ENCODE peak calls at places on chromosomes 2 and 18, in five cellular contexts. T, R, O, E and F are unnamed samples.

GRCh38 chr18:48942554-48943261 is 8.1 kb downstream of the SMAD7 start:
- DNase-seq in T (no peak), R (peak; percentile 99), O (peak; percentile 53), E (no peak), F (no peak)

GRCh38 chr2:180124273-180124881 is 117.3 kb upstream of the CWC22 start:
- DNase-seq in T (no peak), R (peak; percentile 37), O (no peak), E (peak; percentile 55), F (no peak)

GRCh38 chr2:37456479-37456878 is 112.0 kb downstream of the QPCT start:
- DNase-seq in T (no peak), R (no peak), O (no peak), E (no peak), F (no peak)

GRCh38 chr2:152890746-152891145 is 172.3 kb downstream of the ARL6IP6 start:
- DNase-seq in T (no peak), R (no peak), O (no peak), E (no peak), F (no peak)

GRCh38 chr2:233380132-233381012 is 26.1 kb downstream of the DGKD start:
- DNase-seq in T (no peak), R (peak; percentile 23), O (no peak), E (no peak), F (no peak)

GRCh38 chr18:77133920-77134496 is 1.4 kb upstream of the MBP start:
- DNase-seq in T (peak; percentile 60), R (no peak), O (no peak), E (peak; percentile 40), F (no peak)

GRCh38 chr18:79950440-79951341 is 762 bp downstream of the SLC66A2 start:
- DNase-seq in T (no peak), R (no peak), O (peak; percentile 50), E (peak; percentile 67), F (peak; percentile 85)

GRCh38 chr2:43206602-43207001 is 19.8 kb downstream of the ZFP36L2 start:
- DNase-seq in T (no peak), R (no peak), O (no peak), E (no peak), F (no peak)

GRCh38 chr2:20167356-20167755 is 57.6 kb downstream of the SDC1 start:
- DNase-seq in T (no peak), R (no peak), O (no peak), E (no peak), F (no peak)

GRCh38 chr2:144644549-144644948 is 124.6 kb upstream of the ZEB2 start:
- DNase-seq in T (no peak), R (no peak), O (no peak), E (no peak), F (no peak)

GRCh38 chr2:6213056-6213780 is 521.0 kb downstream of the SOX11 start:
- DNase-seq in T (no peak), R (no peak), O (no peak), E (no peak), F (no peak)

GRCh38 chr2:121617042-121617599 is 32.1 kb downstream of the CLASP1 start:
- DNase-seq in T (no peak), R (no peak), O (no peak), E (peak; percentile 21), F (no peak)

GRCh38 chr2:188776634-188777033 is 197.5 kb upstream of the COL3A1 start:
- DNase-seq in T (no peak), R (peak; percentile 86), O (no peak), E (no peak), F (no peak)

GRCh38 chr2:72141032-72141645 is 6.5 kb downstream of the CYP26B1 start:
- DNase-seq in T (peak; percentile 9), R (no peak), O (no peak), E (no peak), F (peak; percentile 20)

GRCh38 chr2:227130636-227131035 is 33.4 kb downstream of the COL4A4 start:
- DNase-seq in T (no peak), R (no peak), O (no peak), E (no peak), F (no peak)

GRCh38 chr2:227123697-227124096 is 40.3 kb downstream of the COL4A4 start:
- DNase-seq in T (no peak), R (no peak), O (no peak), E (no peak), F (no peak)

GRCh38 chr2:227132986-227133385 is 31.0 kb downstream of the COL4A4 start:
- DNase-seq in T (peak; percentile 23), R (no peak), O (no peak), E (no peak), F (no peak)

GRCh38 chr2:227125506-227125905 is 38.5 kb downstream of the COL4A4 start:
- DNase-seq in T (no peak), R (no peak), O (no peak), E (peak; percentile 63), F (no peak)

GRCh38 chr2:227127236-227127635 is 36.8 kb downstream of the COL4A4 start:
- DNase-seq in T (no peak), R (no peak), O (no peak), E (peak; percentile 37), F (no peak)
- H3K36me3 ChIP-seq in T (no peaks in the 10 kb centered on the region), R (no peaks in the 10 kb centered on the region), O (no peaks in the 10 kb centered on the region), E (no peaks in the 10 kb centered on the region), F (no peaks in the 10 kb centered on the region)

GRCh38 chr18:3452750-3453539 is 3.0 kb downstream of the TGIF1 start:
- DNase-seq in T (no peak), R (peak; percentile 25), O (peak; percentile 27), E (peak; percentile 19), F (no peak)

GRCh38 chr18:3453540-3454364 is 3.8 kb downstream of the TGIF1 start:
- DNase-seq in T (peak; percentile 20), R (peak; percentile 99), O (peak; percentile 41), E (peak; percentile 77), F (peak; percentile 86)

GRCh38 chr18:3455938-3456685 is 6.1 kb downstream of the TGIF1 start:
- DNase-seq in T (no peak), R (peak; percentile 74), O (no peak), E (no peak), F (no peak)

GRCh38 chr18:3455090-3455640 is 5.2 kb downstream of the TGIF1 start:
- DNase-seq in T (no peak), R (no peak), O (no peak), E (peak; percentile 29), F (no peak)

DNA sequence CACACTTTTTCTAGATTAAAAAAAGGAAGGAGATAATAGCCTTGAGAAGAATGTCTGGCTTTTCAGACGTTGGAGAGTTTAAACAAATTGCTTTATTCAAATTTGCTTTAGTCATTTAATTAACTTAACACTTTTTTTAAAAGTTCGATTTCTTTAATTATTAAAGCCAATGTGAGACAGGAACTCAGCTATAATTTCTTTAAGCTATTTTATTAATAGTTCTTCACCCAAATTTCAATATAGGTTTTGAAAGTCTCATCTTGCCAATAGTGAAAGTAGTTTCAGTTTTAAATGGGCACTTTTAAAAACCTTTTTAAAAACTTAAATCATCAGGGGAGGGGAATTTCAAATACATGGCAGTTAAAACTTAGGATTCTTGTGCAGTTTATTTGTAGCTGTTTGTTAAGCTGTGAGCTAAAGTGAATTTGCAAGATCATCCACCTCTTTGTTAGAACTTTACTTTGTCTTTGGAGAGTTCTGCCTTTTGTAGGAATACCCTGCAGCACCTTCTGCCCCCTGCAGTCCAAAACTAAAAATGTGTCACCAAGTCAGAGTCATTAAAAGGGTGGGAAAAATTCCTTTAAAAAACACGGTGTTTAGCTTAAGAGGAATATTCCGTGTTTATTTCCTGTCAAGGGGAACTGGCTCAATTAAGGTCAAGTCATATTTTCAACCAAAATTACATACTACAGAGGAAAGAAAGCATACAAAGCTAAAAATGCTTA is 4.6 kb downstream of the TGIF1 start:
- DNase-seq in T (no peak), R (peak; percentile 67), O (no peak), E (peak; percentile 76), F (no peak)
- H3K36me3 ChIP-seq in T (peaks cover 35% of the 10 kb centered on the region), R (peaks cover 25% of the 10 kb centered on the region), O (peaks cover 31% of the 10 kb centered on the region), E (peaks cover 27% of the 10 kb centered on the region), F (no peaks in the 10 kb centered on the region)

GRCh38 chr2:1664076-1664605 is 80.2 kb downstream of the PXDN start:
- DNase-seq in T (no peak), R (no peak), O (peak; percentile 10), E (no peak), F (no peak)

GRCh38 chr2:1660656-1661650 is 83.4 kb downstream of the PXDN start:
- DNase-seq in T (no peak), R (no peak), O (peak; percentile 9), E (no peak), F (no peak)

GRCh38 chr2:1663621-1664020 is 80.7 kb downstream of the PXDN start:
- DNase-seq in T (no peak), R (no peak), O (peak; percentile 23), E (no peak), F (no peak)

GRCh38 chr2:1661891-1662605 is 82.3 kb downstream of the PXDN start:
- DNase-seq in T (no peak), R (no peak), O (no peak), E (no peak), F (no peak)

DNA sequence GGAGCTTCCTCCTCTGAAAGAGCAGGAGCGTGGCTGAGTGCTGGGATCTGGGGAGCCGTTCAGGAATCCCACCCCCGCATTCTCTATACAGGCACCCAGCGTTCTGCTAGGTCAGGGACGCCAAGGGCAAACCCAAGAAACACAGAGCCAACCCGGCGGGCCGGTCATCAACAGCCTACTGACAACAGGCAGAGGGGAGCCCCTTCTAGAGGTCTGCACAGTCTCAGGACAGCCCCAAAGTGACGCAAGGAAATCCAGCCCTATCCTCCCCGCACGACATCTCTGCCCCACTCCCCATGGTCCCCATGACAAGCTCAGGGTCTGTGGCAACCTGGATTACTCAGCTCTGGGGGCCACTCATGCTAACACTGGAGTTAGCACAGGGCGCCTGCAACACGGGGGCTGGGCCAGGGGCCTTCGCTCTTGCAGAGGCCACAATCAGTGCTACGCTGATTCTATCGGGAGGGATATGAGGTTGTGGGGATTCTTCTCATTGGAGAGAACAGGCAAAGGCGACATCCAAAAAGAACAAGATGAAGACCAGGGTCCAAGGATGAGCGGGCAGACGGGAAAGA is 81.6 kb downstream of the PXDN start:
- DNase-seq in T (no peak), R (no peak), O (no peak), E (no peak), F (no peak)
- H3K36me3 ChIP-seq in T (peaks cover 79% of the 10 kb centered on the region), R (peaks cover 62% of the 10 kb centered on the region), O (peaks cover 66% of the 10 kb centered on the region), E (no peaks in the 10 kb centered on the region), F (peaks cover 18% of the 10 kb centered on the region)

GRCh38 chr2:240127911-240128607 is 8.0 kb downstream of the COPS9 start:
- DNase-seq in T (no peak), R (no peak), O (no peak), E (no peak), F (peak; percentile 66)

GRCh38 chr2:240128608-240129144 is 7.4 kb downstream of the COPS9 start:
- DNase-seq in T (no peak), R (no peak), O (no peak), E (no peak), F (peak; percentile 37)

GRCh38 chr2:240130393-240131195 is 5.5 kb downstream of the COPS9 start:
- DNase-seq in T (no peak), R (no peak), O (no peak), E (no peak), F (peak; percentile 63)

GRCh38 chr2:240129731-240130392 is 6.2 kb downstream of the COPS9 start:
- DNase-seq in T (no peak), R (no peak), O (no peak), E (no peak), F (peak; percentile 18)

DNA sequence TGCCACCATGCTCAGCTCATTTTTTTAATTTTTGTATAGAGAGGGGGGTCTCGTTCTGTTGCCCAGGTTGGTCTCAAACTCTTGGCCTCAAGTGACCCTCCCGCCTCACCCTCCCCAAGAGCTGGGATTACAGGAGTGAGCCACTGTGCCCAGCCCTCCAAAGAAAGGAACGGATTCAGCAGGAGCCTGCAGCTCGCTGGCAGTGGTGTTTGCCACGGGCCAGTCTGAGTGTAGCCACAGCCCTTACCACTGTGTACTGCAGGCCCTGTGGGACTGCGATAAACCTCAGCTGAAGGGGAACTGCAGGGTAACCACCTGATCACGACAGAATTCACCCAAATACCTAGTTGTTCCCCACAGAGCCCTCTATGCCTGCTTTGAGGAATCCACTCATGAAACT is 6.8 kb downstream of the COPS9 start:
- DNase-seq in T (no peak), R (no peak), O (no peak), E (no peak), F (peak; percentile 12)
- H3K36me3 ChIP-seq in T (peaks cover 67% of the 10 kb centered on the region), R (peaks cover 37% of the 10 kb centered on the region), O (peaks cover 83% of the 10 kb centered on the region), E (no peaks in the 10 kb centered on the region), F (peaks cover 3% of the 10 kb centered on the region)